ENCODE peak calls at places on chromosomes 16 and 17, in nine cellular contexts. U, T, L, S, I, C, W, O and X are unnamed samples.
A peak's percentile ranks its signal among the peaks of the same experiment; 100 is the strongest.

GRCh38 chr17:61394630-61395408 is 4.8 kb upstream of the TBX2 start:
- DNase-seq in U (no peak), O (no peak), T (no peak), L (no peak), W (no peak), I (peak; percentile 22), S (no peak), C (no peak), X (no peak)

GRCh38 chr17:48795444-48796162 is 21.4 kb downstream of the TTLL6 start:
- DNase-seq in S (peak; percentile 42), W (peak; percentile 36), T (no peak), L (no peak), C (peak; percentile 48), O (peak; percentile 72), I (peak; percentile 81), U (no peak), X (no peak)

GRCh38 chr16:74605746-74606520 is 981 bp downstream of the GLG1 start:
- DNase-seq in C (no peak), T (no peak), I (no peak), S (no peak), U (no peak), O (no peak), L (no peak), W (no peak), X (no peak)

GRCh38 chr17:43398724-43399595 is at the start of gene ARL4D:
- DNase-seq in T (peak; percentile 56), U (peak; percentile 85), I (peak; percentile 70), L (peak; percentile 91), O (peak; percentile 77), S (peak; percentile 95), W (no peak), C (peak; percentile 91), X (peak; percentile 93)

GRCh38 chr17:3968886-3969524 is 4.8 kb upstream of the ATP2A3 start:
- DNase-seq in U (no peak), I (no peak), W (no peak), L (no peak), S (no peak), C (no peak), T (no peak), O (no peak), X (no peak)

GRCh38 chr17:68379692-68380677 is 77.3 kb downstream of the WIPI1 start:
- DNase-seq in C (no peak), O (no peak), U (no peak), I (no peak), S (no peak), W (no peak), T (no peak), L (no peak), X (no peak)

GRCh38 chr16:88013766-88014165 is 62.5 kb downstream of the BANP start:
- DNase-seq in C (no peak), L (no peak), W (no peak), I (no peak), O (no peak), T (no peak), U (no peak), S (no peak), X (no peak)

GRCh38 chr16:9134739-9135138 is 43.3 kb downstream of the HAPSTR1 start:
- DNase-seq in W (peak; percentile 29), I (peak; percentile 55), U (peak; percentile 50), C (no peak), L (peak; percentile 79), S (peak; percentile 88), T (peak; percentile 32), O (peak; percentile 29), X (no peak)

GRCh38 chr16:89404561-89404960 is 85.8 kb downstream of the ANKRD11 start:
- DNase-seq in U (peak; percentile 57), S (no peak), C (no peak), I (no peak), W (no peak), T (no peak), L (no peak), O (no peak), X (no peak)
- H3K4me1 ChIP-seq in U (peaks cover 68% of the 10 kb centered on the region), S (peaks cover 19% of the 10 kb centered on the region), C (peaks cover 14% of the 10 kb centered on the region), I (peaks cover 25% of the 10 kb centered on the region), W (peaks cover 3% of the 10 kb centered on the region), T (peaks cover 79% of the 10 kb centered on the region), L (peaks cover 31% of the 10 kb centered on the region), O (peaks cover 2% of the 10 kb centered on the region), X (no peaks in the 10 kb centered on the region)

GRCh38 chr17:80902197-80903019 is 89.2 kb upstream of the CHMP6 start:
- DNase-seq in U (no peak), W (no peak), O (no peak), C (no peak), S (no peak), L (no peak), I (no peak), T (no peak), X (no peak)

GRCh38 chr17:80905586-80906230 is 85.9 kb upstream of the CHMP6 start:
- DNase-seq in U (no peak), T (no peak), W (no peak), S (no peak), I (no peak), L (no peak), C (no peak), O (no peak), X (no peak)

GRCh38 chr17:80904036-80904435 is 87.6 kb upstream of the CHMP6 start:
- DNase-seq in S (no peak), C (no peak), T (no peak), U (no peak), O (no peak), W (no peak), L (no peak), I (no peak), X (no peak)

GRCh38 chr17:80901319-80901718 is 90.3 kb upstream of the CHMP6 start:
- DNase-seq in T (no peak), U (no peak), W (no peak), I (peak; percentile 7), O (peak; percentile 57), L (no peak), C (no peak), S (no peak), X (no peak)

GRCh38 chr17:80903041-80903611 is 88.5 kb upstream of the CHMP6 start:
- DNase-seq in C (no peak), S (no peak), U (no peak), T (no peak), O (no peak), I (no peak), L (no peak), W (no peak), X (no peak)
- H3K4me1 ChIP-seq in C (no peaks in the 10 kb centered on the region), S (no peaks in the 10 kb centered on the region), U (no peaks in the 10 kb centered on the region), T (peaks cover 5% of the 10 kb centered on the region), O (no peaks in the 10 kb centered on the region), I (no peaks in the 10 kb centered on the region), L (no peaks in the 10 kb centered on the region), W (no peaks in the 10 kb centered on the region), X (no peaks in the 10 kb centered on the region)

GRCh38 chr17:7220593-7221280 is 999 bp downstream of the ACADVL start:
- DNase-seq in I (peak; percentile 63), U (peak; percentile 74), S (peak; percentile 93), T (no peak), L (peak; percentile 85), W (no peak), C (peak; percentile 52), O (peak; percentile 59), X (no peak)

GRCh38 chr17:7218774-7219173 is 862 bp downstream of the DLG4 start:
- DNase-seq in I (no peak), C (no peak), T (no peak), S (no peak), O (no peak), W (no peak), L (no peak), U (no peak), X (no peak)

GRCh38 chr17:7219434-7219811 is 213 bp downstream of the DLG4 start:
- DNase-seq in U (no peak), S (no peak), I (no peak), W (no peak), O (no peak), T (no peak), L (no peak), C (no peak), X (no peak)

GRCh38 chr17:7221281-7222092 is 1.7 kb downstream of the ACADVL start:
- DNase-seq in W (no peak), T (no peak), I (no peak), L (peak; percentile 26), O (no peak), U (no peak), S (no peak), C (no peak), X (no peak)

DNA sequence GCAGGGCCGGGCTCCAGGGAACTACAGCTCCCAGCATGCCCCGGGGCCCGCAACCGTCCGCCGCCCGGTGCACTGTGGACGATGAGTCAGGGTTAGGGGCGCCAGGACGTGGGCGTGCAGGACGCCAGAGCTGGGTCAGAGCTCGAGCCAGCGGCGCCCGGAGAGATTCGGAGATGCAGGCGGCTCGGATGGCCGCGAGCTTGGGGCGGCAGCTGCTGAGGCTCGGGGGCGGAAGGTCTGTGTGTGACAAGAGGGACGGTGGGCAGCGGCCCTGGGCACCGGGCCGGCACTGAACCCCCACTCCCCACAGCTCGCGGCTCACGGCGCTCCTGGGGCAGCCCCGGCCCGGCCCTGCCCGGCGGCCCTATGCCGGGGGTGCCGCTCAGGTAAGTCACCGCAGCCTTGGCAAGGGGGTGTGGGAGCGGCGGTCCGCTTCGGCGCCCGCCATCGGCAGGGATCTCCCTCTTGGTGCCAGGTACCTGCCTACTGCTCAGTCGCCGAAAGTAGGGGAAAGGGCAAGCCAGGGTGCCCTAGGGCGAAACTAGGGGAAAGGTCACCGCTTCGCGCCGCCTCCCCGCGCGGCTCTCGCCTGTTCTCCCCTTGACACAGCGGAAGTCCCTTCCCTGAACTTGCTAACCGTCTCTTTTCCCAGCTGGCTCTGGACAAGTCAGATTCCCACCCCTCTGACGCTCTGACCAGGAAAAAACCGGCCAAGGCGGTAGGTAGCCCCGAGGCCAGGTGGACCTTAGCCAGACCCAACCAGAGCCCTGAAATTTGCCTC is at the start of the genes ACADVL and DLG4:
- DNase-seq in S (peak; percentile 96), L (peak; percentile 90), C (peak; percentile 96), I (peak; percentile 86), U (peak; percentile 89), W (no peak), O (peak; percentile 89), T (no peak), X (peak; percentile 97)
- H3K4me1 ChIP-seq in S (peaks cover 19% of the 10 kb centered on the region), L (no peaks in the 10 kb centered on the region), C (peaks cover 18% of the 10 kb centered on the region), I (peaks cover 24% of the 10 kb centered on the region), U (peaks cover 70% of the 10 kb centered on the region), W (peaks cover 12% of the 10 kb centered on the region), O (peaks cover 16% of the 10 kb centered on the region), T (peaks cover 52% of the 10 kb centered on the region), X (peaks cover 80% of the 10 kb centered on the region)

GRCh38 chr17:49887086-49887743 is 39.3 kb upstream of the TAC4 start:
- DNase-seq in C (no peak), U (peak; percentile 69), O (no peak), I (no peak), S (peak; percentile 95), W (peak; percentile 40), L (peak; percentile 87), T (no peak), X (no peak)

GRCh38 chr17:49886036-49886435 is 38.2 kb upstream of the TAC4 start:
- DNase-seq in S (no peak), I (no peak), L (no peak), C (no peak), U (no peak), O (no peak), T (no peak), W (no peak), X (no peak)

GRCh38 chr17:49890077-49890821 is 42.4 kb upstream of the TAC4 start:
- DNase-seq in I (no peak), S (peak; percentile 86), T (no peak), W (no peak), L (peak; percentile 76), U (no peak), O (no peak), C (peak; percentile 24), X (no peak)

GRCh38 chr17:49889500-49889899 is 41.6 kb upstream of the TAC4 start:
- DNase-seq in C (no peak), T (no peak), S (peak; percentile 65), I (no peak), L (no peak), U (no peak), W (no peak), O (no peak), X (no peak)

DNA sequence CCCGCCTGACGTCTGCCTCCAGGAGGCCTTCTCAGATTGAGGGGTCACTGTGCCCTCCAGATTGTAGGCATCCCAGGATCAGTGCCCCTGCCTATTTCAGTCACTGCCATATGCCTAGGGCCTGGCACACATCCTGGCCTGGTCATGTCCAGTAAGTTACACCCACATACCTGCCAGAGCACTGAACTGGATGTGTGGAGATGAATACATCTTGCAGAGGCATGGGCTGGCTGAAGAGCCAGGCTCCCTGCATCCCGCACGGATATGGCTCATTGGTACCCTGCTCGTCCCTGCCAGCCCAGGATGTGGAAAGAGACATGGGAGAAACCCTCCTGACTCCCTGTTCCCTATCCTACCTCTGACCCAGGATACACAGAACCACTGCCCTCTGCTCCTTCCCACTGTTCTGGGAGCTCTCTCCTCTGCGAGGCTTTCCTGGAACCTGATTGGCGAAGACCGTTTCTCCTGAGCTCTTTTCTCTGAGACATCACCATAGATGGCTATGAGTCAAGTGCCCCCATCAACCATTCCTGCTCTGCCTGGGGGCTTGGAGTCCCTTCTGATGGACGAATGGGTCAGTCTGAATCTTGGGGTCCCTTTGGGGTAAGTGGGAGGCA is 40.0 kb upstream of the TAC4 start:
- DNase-seq in I (no peak), U (peak; percentile 23), S (peak; percentile 58), W (no peak), C (no peak), T (no peak), O (no peak), L (no peak), X (no peak)
- H3K4me1 ChIP-seq in I (no peaks in the 10 kb centered on the region), U (peaks cover 31% of the 10 kb centered on the region), S (no peaks in the 10 kb centered on the region), W (peaks cover 32% of the 10 kb centered on the region), C (no peaks in the 10 kb centered on the region), T (no peaks in the 10 kb centered on the region), O (no peaks in the 10 kb centered on the region), L (peaks cover 1% of the 10 kb centered on the region), X (no peaks in the 10 kb centered on the region)